ENCODE peak calls at places on chromosome 2, in six cellular contexts. One of them, this sample, is unnamed.

GRCh38 chr2:54680397-54681032 is 42.9 kb upstream of the EML6 start:
- DNase-seq in MCF 10A: no peak
- DNase-seq in fibroblast of mammary gland: peak; percentile 37
- DNase-seq in NAMALWA: peak; percentile 29
- DNase-seq in putamen: no peak
- DNase-seq in activated CD8-positive, alpha-beta memory T cell treated with anti-CD3 and anti-CD28 coated beads, Interleukin-2, amount 50 U/mL, for 48 hours: peak; percentile 70
- DNase-seq in this sample: no peak

GRCh38 chr2:209208211-209208610 is 215.6 kb upstream of the MAP2 start:
- DNase-seq in MCF 10A: peak; percentile 54
- DNase-seq in fibroblast of mammary gland: peak; percentile 9
- DNase-seq in NAMALWA: peak; percentile 51
- DNase-seq in putamen: peak; percentile 15
- DNase-seq in activated CD8-positive, alpha-beta memory T cell treated with anti-CD3 and anti-CD28 coated beads, Interleukin-2, amount 50 U/mL, for 48 hours: peak; percentile 51
- DNase-seq in this sample: peak; percentile 42

GRCh38 chr2:64354857-64355680 is 98.9 kb upstream of the LGALSL start:
- DNase-seq in MCF 10A: peak; percentile 84
- DNase-seq in fibroblast of mammary gland: peak; percentile 89
- DNase-seq in NAMALWA: no peak
- DNase-seq in putamen: no peak
- DNase-seq in activated CD8-positive, alpha-beta memory T cell treated with anti-CD3 and anti-CD28 coated beads, Interleukin-2, amount 50 U/mL, for 48 hours: no peak
- DNase-seq in this sample: peak; percentile 29

GRCh38 chr2:102803897-102804217 is 42.0 kb downstream of the TMEM182 start:
- DNase-seq in MCF 10A: no peak
- DNase-seq in fibroblast of mammary gland: no peak
- DNase-seq in NAMALWA: no peak
- DNase-seq in putamen: no peak
- DNase-seq in activated CD8-positive, alpha-beta memory T cell treated with anti-CD3 and anti-CD28 coated beads, Interleukin-2, amount 50 U/mL, for 48 hours: no peak
- DNase-seq in this sample: no peak

GRCh38 chr2:53724511-53724910 is 43.1 kb upstream of the CHAC2 start:
- DNase-seq in MCF 10A: no peak
- DNase-seq in fibroblast of mammary gland: peak; percentile 60
- DNase-seq in NAMALWA: no peak
- DNase-seq in putamen: no peak
- DNase-seq in activated CD8-positive, alpha-beta memory T cell treated with anti-CD3 and anti-CD28 coated beads, Interleukin-2, amount 50 U/mL, for 48 hours: no peak
- DNase-seq in this sample: no peak

GRCh38 chr2:40451926-40452605 is at the start of gene SLC8A1:
- DNase-seq in MCF 10A: no peak
- DNase-seq in fibroblast of mammary gland: peak; percentile 44
- DNase-seq in NAMALWA: no peak
- DNase-seq in putamen: peak; percentile 19
- DNase-seq in activated CD8-positive, alpha-beta memory T cell treated with anti-CD3 and anti-CD28 coated beads, Interleukin-2, amount 50 U/mL, for 48 hours: no peak
- DNase-seq in this sample: peak; percentile 71

GRCh38 chr2:127770973-127771735 is 39.8 kb downstream of the WDR33 start:
- DNase-seq in MCF 10A: peak; percentile 88
- DNase-seq in fibroblast of mammary gland: peak; percentile 95
- DNase-seq in NAMALWA: no peak
- DNase-seq in putamen: no peak
- DNase-seq in activated CD8-positive, alpha-beta memory T cell treated with anti-CD3 and anti-CD28 coated beads, Interleukin-2, amount 50 U/mL, for 48 hours: no peak
- DNase-seq in this sample: no peak

GRCh38 chr2:236162031-236162803 is 6.0 kb downstream of the GBX2 start:
- DNase-seq in MCF 10A: no peak
- DNase-seq in fibroblast of mammary gland: no peak
- DNase-seq in NAMALWA: no peak
- DNase-seq in putamen: no peak
- DNase-seq in activated CD8-positive, alpha-beta memory T cell treated with anti-CD3 and anti-CD28 coated beads, Interleukin-2, amount 50 U/mL, for 48 hours: no peak
- DNase-seq in this sample: no peak

GRCh38 chr2:69798909-69799526 is 30.4 kb upstream of the GMCL1 start:
- DNase-seq in MCF 10A: no peak
- DNase-seq in fibroblast of mammary gland: peak; percentile 38
- DNase-seq in NAMALWA: peak; percentile 26
- DNase-seq in putamen: no peak
- DNase-seq in activated CD8-positive, alpha-beta memory T cell treated with anti-CD3 and anti-CD28 coated beads, Interleukin-2, amount 50 U/mL, for 48 hours: no peak
- DNase-seq in this sample: no peak

GRCh38 chr2:182866095-182866460 is 359 bp downstream of the FRZB start:
- DNase-seq in MCF 10A: no peak
- DNase-seq in fibroblast of mammary gland: peak; percentile 14
- DNase-seq in NAMALWA: no peak
- DNase-seq in putamen: no peak
- DNase-seq in activated CD8-positive, alpha-beta memory T cell treated with anti-CD3 and anti-CD28 coated beads, Interleukin-2, amount 50 U/mL, for 48 hours: peak; percentile 50
- DNase-seq in this sample: no peak

GRCh38 chr2:2328847-2329246 is 2.2 kb downstream of the MYT1L start:
- DNase-seq in MCF 10A: no peak
- DNase-seq in fibroblast of mammary gland: no peak
- DNase-seq in NAMALWA: peak; percentile 25
- DNase-seq in putamen: no peak
- DNase-seq in activated CD8-positive, alpha-beta memory T cell treated with anti-CD3 and anti-CD28 coated beads, Interleukin-2, amount 50 U/mL, for 48 hours: no peak
- DNase-seq in this sample: peak; percentile 70

GRCh38 chr2:233209978-233210680 is 41.3 kb upstream of the ATG16L1 start:
- DNase-seq in MCF 10A: no peak
- DNase-seq in fibroblast of mammary gland: no peak
- DNase-seq in NAMALWA: no peak
- DNase-seq in putamen: no peak
- DNase-seq in activated CD8-positive, alpha-beta memory T cell treated with anti-CD3 and anti-CD28 coated beads, Interleukin-2, amount 50 U/mL, for 48 hours: no peak
- DNase-seq in this sample: no peak

GRCh38 chr2:8685697-8686358 is 4.0 kb downstream of the ID2 start:
- DNase-seq in MCF 10A: peak; percentile 47
- DNase-seq in fibroblast of mammary gland: no peak
- DNase-seq in NAMALWA: peak; percentile 76
- DNase-seq in putamen: peak; percentile 32
- DNase-seq in activated CD8-positive, alpha-beta memory T cell treated with anti-CD3 and anti-CD28 coated beads, Interleukin-2, amount 50 U/mL, for 48 hours: peak; percentile 98
- DNase-seq in this sample: peak; percentile 93

GRCh38 chr2:143939976-143940375 is 579.9 kb downstream of the ZEB2 start:
- DNase-seq in MCF 10A: no peak
- DNase-seq in fibroblast of mammary gland: peak; percentile 34
- DNase-seq in NAMALWA: no peak
- DNase-seq in putamen: no peak
- DNase-seq in activated CD8-positive, alpha-beta memory T cell treated with anti-CD3 and anti-CD28 coated beads, Interleukin-2, amount 50 U/mL, for 48 hours: no peak
- DNase-seq in this sample: no peak

GRCh38 chr2:234211797-234212196 is 161.3 kb downstream of the SPP2 start:
- DNase-seq in MCF 10A: no peak
- DNase-seq in fibroblast of mammary gland: peak; percentile 16
- DNase-seq in NAMALWA: no peak
- DNase-seq in putamen: no peak
- DNase-seq in activated CD8-positive, alpha-beta memory T cell treated with anti-CD3 and anti-CD28 coated beads, Interleukin-2, amount 50 U/mL, for 48 hours: no peak
- DNase-seq in this sample: no peak

GRCh38 chr2:31406593-31407385 is 7.8 kb downstream of the XDH start:
- DNase-seq in MCF 10A: no peak
- DNase-seq in fibroblast of mammary gland: no peak
- DNase-seq in NAMALWA: no peak
- DNase-seq in putamen: peak; percentile 64
- DNase-seq in activated CD8-positive, alpha-beta memory T cell treated with anti-CD3 and anti-CD28 coated beads, Interleukin-2, amount 50 U/mL, for 48 hours: no peak
- DNase-seq in this sample: no peak

GRCh38 chr2:7825591-7826312 is 856.1 kb upstream of the ID2 start:
- DNase-seq in MCF 10A: peak; percentile 79
- DNase-seq in fibroblast of mammary gland: peak; percentile 53
- DNase-seq in NAMALWA: no peak
- DNase-seq in putamen: no peak
- DNase-seq in activated CD8-positive, alpha-beta memory T cell treated with anti-CD3 and anti-CD28 coated beads, Interleukin-2, amount 50 U/mL, for 48 hours: no peak
- DNase-seq in this sample: no peak

GRCh38 chr2:32558492-32558891 is 69.4 kb upstream of the TTC27 start:
- DNase-seq in MCF 10A: no peak
- DNase-seq in fibroblast of mammary gland: no peak
- DNase-seq in NAMALWA: no peak
- DNase-seq in putamen: no peak
- DNase-seq in activated CD8-positive, alpha-beta memory T cell treated with anti-CD3 and anti-CD28 coated beads, Interleukin-2, amount 50 U/mL, for 48 hours: no peak
- DNase-seq in this sample: no peak

GRCh38 chr2:60989256-60989655 is 28.3 kb upstream of the PEX13 start:
- DNase-seq in MCF 10A: no peak
- DNase-seq in fibroblast of mammary gland: no peak
- DNase-seq in NAMALWA: no peak
- DNase-seq in putamen: no peak
- DNase-seq in activated CD8-positive, alpha-beta memory T cell treated with anti-CD3 and anti-CD28 coated beads, Interleukin-2, amount 50 U/mL, for 48 hours: no peak
- DNase-seq in this sample: no peak